ENCODE peak calls at places on chromosomes 12 and 14, in ten cellular contexts. H is psoas muscle, X is AG10803, B is left ventricle myocardium inferior, D is AG04450, W is adrenal gland, G is fibroblast of pulmonary artery, M is mucosa of descending colon, V is HFF-Myc, E is ovary. N is an unnamed sample.

GRCh38 chr14:94290197-94290596 is 2.9 kb downstream of the SERPINA10 start:
- DNase-seq in H (no peak), B (no peak), D (no peak), G (no peak), M (no peak), V (no peak), X (no peak), W (no peak), E (no peak), N (no peak)

GRCh38 chr12:48780381-48781025 is 8.4 kb downstream of the ADCY6 start:
- DNase-seq in E (no peak), D (no peak), V (no peak), B (no peak), X (no peak), W (no peak), G (no peak), M (no peak), H (no peak), N (no peak)

GRCh38 chr12:6215932-6216494 is 15.8 kb downstream of the CD9 start:
- DNase-seq in E (no peak), B (no peak), H (peak; percentile 64), V (peak; percentile 49), M (peak; percentile 88), W (peak; percentile 89), D (no peak), X (peak; percentile 97), G (peak; percentile 89), N (peak; percentile 63)

GRCh38 chr12:50979369-50980052 is 27.2 kb downstream of the HIGD1C start:
- DNase-seq in V (no peak), M (no peak), G (no peak), E (no peak), D (no peak), B (no peak), W (no peak), H (no peak), X (no peak), N (no peak)

GRCh38 chr14:102777711-102778615 is 714 bp downstream of the TRAF3 start:
- DNase-seq in X (peak; percentile 35), B (peak; percentile 28), M (no peak), V (no peak), H (no peak), D (no peak), G (peak; percentile 44), W (peak; percentile 34), E (peak; percentile 17), N (peak; percentile 61)

GRCh38 chr14:94127330-94127729 is 2.1 kb downstream of the IFI27L2 start:
- DNase-seq in V (no peak), D (no peak), E (no peak), B (no peak), H (no peak), M (no peak), G (no peak), W (no peak), X (no peak), N (no peak)

GRCh38 chr14:90454041-90455000 is 57.5 kb downstream of the CALM1 start:
- DNase-seq in H (peak; percentile 65), W (peak; percentile 63), X (peak; percentile 79), D (peak; percentile 45), E (no peak), B (peak; percentile 82), M (peak; percentile 77), V (peak; percentile 45), G (peak; percentile 81), N (peak; percentile 85)

GRCh38 chr14:68160269-68160668 is 340.7 kb downstream of the RAD51B start:
- DNase-seq in B (no peak), D (no peak), W (no peak), H (no peak), G (no peak), E (no peak), V (no peak), X (no peak), M (no peak), N (no peak)

GRCh38 chr14:20996521-20996920 is 2.6 kb upstream of the SLC39A2 start:
- DNase-seq in B (no peak), W (no peak), E (no peak), G (no peak), M (no peak), H (no peak), D (no peak), V (no peak), X (no peak), N (no peak)

GRCh38 chr12:47360771-47361388 is 281.1 kb upstream of the AMIGO2 start:
- DNase-seq in D (no peak), M (no peak), W (no peak), B (no peak), E (no peak), V (no peak), H (no peak), G (peak; percentile 31), X (no peak), N (peak; percentile 41)
- H3K4me3 ChIP-seq in D (no peak overlapping the region), M (no peak overlapping the region), W (no peak overlapping the region), B (no peak overlapping the region), E (no peak overlapping the region), V (no peak overlapping the region), H (no peak overlapping the region), G (no peak overlapping the region), X (no peak overlapping the region), N (no peak overlapping the region)

GRCh38 chr12:62014330-62014729 is 245.9 kb upstream of the USP15 start:
- DNase-seq in D (no peak), H (no peak), E (no peak), V (no peak), W (no peak), X (no peak), B (no peak), M (no peak), G (no peak), N (no peak)
- TF ChIP-seq CTCF in D (no peak), H (no peak), E (no peak), V (no peak), W (no peak), X (no peak), B (no peak), M (no peak), G (no peak), N (no peak)

GRCh38 chr12:643478-644292 is 19.6 kb downstream of the NINJ2 start:
- DNase-seq in H (peak; percentile 79), V (no peak), G (no peak), M (peak; percentile 68), X (peak; percentile 20), E (no peak), D (no peak), W (no peak), B (peak; percentile 53), N (no peak)
- H3K4me3 ChIP-seq in H (peak overlapping the region; percentile 87), V (peak overlapping the region; percentile 40), G (peak overlapping the region; percentile 21), M (peak overlapping the region; percentile 61), X (peak overlapping the region; percentile 60), E (peak overlapping the region; percentile 65), D (peak overlapping the region; percentile 58), W (no peak overlapping the region), B (peak overlapping the region; percentile 79), N (peak overlapping the region; percentile 46)

DNA sequence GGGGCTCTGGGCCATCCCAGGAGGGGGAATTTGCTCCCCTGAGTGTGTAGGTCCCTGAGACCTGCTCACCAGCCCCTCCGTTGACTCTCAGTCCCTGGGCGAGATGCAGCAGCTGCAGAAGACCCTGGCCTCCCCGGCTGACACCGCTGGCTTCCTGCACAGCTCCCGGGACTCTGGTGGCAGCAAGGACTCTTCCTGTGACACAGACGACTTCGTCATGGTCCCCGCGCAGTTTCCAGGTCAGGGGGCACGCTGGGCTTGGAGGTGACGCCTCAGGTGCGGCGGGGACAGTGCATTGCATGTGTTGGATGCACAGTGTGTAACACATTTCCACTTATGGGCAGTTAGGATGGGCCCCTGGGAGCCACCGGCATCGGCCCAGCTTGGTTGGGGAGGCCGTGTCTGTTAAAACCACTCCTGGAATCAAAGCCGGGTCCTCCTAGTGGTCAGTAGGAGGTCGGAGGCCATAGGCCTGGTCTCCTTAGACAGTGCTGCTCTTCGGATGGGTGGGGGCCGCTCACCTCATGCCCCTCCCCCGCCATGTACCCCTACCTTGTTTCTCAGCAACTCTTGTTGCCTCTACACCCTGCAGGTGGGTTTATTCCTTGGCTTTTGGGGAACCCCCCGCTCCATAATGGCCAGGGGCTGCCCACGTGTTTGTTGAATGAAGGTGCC is 17.1 kb upstream of the PUS1 start:
- DNase-seq in D (no peak), V (no peak), M (no peak), X (no peak), G (no peak), H (no peak), E (no peak), W (no peak), B (no peak), N (no peak)
- TF ChIP-seq CTCF in D (no peak), V (no peak), M (no peak), X (peak; percentile 11), G (no peak), H (no peak), E (no peak), W (no peak), B (no peak), N (no peak)

GRCh38 chr14:105064001-105064400 is 1.2 kb downstream of the GPR132 start:
- DNase-seq in X (no peak), W (no peak), D (no peak), V (no peak), H (no peak), E (no peak), M (peak; percentile 25), G (no peak), B (no peak), N (no peak)

GRCh38 chr14:105061428-105062047 is 3.7 kb downstream of the GPR132 start:
- DNase-seq in M (peak; percentile 82), V (no peak), X (no peak), E (no peak), G (no peak), H (peak; percentile 75), B (peak; percentile 70), W (no peak), D (no peak), N (no peak)

GRCh38 chr14:105060751-105061427 is 4.3 kb downstream of the GPR132 start:
- DNase-seq in D (no peak), M (peak; percentile 79), W (no peak), G (no peak), B (peak; percentile 55), X (no peak), V (no peak), H (peak; percentile 71), E (no peak), N (no peak)

GRCh38 chr14:105063041-105063440 is 2.2 kb downstream of the GPR132 start:
- DNase-seq in D (no peak), M (peak; percentile 25), V (no peak), H (peak; percentile 57), G (no peak), B (no peak), X (no peak), E (no peak), W (no peak), N (no peak)

DNA sequence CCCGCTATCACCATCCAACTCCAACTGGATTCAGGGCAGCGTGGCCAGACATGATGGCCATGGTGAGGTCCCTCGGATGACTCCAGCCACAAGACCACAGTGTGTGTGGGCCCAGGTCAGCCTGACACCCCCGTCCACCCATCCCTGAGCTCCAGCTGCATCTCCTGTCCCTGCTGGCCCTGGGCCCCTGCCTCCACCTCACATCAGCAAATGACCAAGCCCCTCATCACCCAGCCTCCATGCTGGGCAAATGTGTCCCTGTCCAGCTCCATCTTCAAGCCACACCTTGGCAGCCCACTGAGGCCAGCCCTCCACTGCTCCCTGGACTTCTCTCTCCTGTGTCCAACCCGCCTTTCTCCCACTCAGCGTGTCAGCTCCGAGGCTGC is 3.2 kb downstream of the GPR132 start:
- DNase-seq in G (no peak), H (no peak), E (no peak), D (no peak), V (no peak), X (no peak), B (no peak), M (no peak), W (no peak), N (no peak)
- H3K4me3 ChIP-seq in G (no peak overlapping the region), H (no peak overlapping the region), E (no peak overlapping the region), D (no peak overlapping the region), V (no peak overlapping the region), X (no peak overlapping the region), B (peak overlapping the region; percentile 51), M (no peak overlapping the region), W (no peak overlapping the region), N (no peak overlapping the region)